ENCODE peak calls at places on chromosomes 13 and 19, in six cellular contexts. G is GM23338, N is HL-60, P is HepG2, E is transverse colon, W is K562. H is an unnamed sample.

GRCh38 chr13:92769064-92769463 is 457.5 kb upstream of the GPC6 start:
- DNase-seq in N (no peak), P (no peak), W (no peak), E (no peak), G (no peak), H (no peak)

GRCh38 chr13:65932587-65933239 is 1297.4 kb downstream of the PCDH9 start:
- DNase-seq in W (no peak), N (no peak), E (no peak), G (no peak), P (no peak), H (no peak)

GRCh38 chr13:85755123-85755522 is 44.1 kb downstream of the SLITRK6 start:
- DNase-seq in G (no peak), P (no peak), W (no peak), E (no peak), N (no peak), H (no peak)

GRCh38 chr19:30670011-30670329 is 297.8 kb downstream of the ZNF536 start:
- DNase-seq in G (peak; percentile 31), E (no peak), P (no peak), W (no peak), N (no peak), H (peak; percentile 43)

GRCh38 chr19:45591004-45591637 is 6.5 kb upstream of the OPA3 start:
- DNase-seq in P (peak; percentile 64), W (peak; percentile 88), N (peak; percentile 65), G (peak; percentile 88), E (peak; percentile 73), H (peak; percentile 85)

GRCh38 chr13:32142956-32143375 is 111.4 kb downstream of the FRY start:
- DNase-seq in N (peak; percentile 61), P (peak; percentile 98), G (peak; percentile 82), E (no peak), W (no peak), H (no peak)

GRCh38 chr13:89029062-89029461 is 1357.9 kb downstream of the SLITRK5 start:
- DNase-seq in E (no peak), N (no peak), W (no peak), P (no peak), G (no peak), H (no peak)

GRCh38 chr19:6671960-6672359 is 2.0 kb upstream of the TNFSF14 start:
- DNase-seq in W (no peak), G (no peak), N (peak; percentile 38), E (no peak), P (no peak), H (no peak)

GRCh38 chr19:45607071-45608029 is 5.3 kb upstream of the GPR4 start:
- DNase-seq in G (peak; percentile 96), W (peak; percentile 78), P (peak; percentile 60), N (peak; percentile 43), E (peak; percentile 77), H (no peak)

GRCh38 chr19:49786432-49786831 is 19.6 kb downstream of the AP2A1 start:
- DNase-seq in E (no peak), P (no peak), G (no peak), N (no peak), W (no peak), H (no peak)

GRCh38 chr19:38679839-38680238 is 32.4 kb downstream of the ACTN4 start:
- DNase-seq in G (no peak), N (no peak), E (no peak), P (no peak), W (no peak), H (no peak)

GRCh38 chr13:54536112-54536511 is 1507.5 kb downstream of the OLFM4 start:
- DNase-seq in G (peak; percentile 74), W (no peak), E (no peak), P (no peak), N (no peak), H (no peak)

GRCh38 chr19:14554382-14554812 is 17.5 kb downstream of the NDUFB7 start:
- DNase-seq in G (peak; percentile 55), N (no peak), E (peak; percentile 30), P (peak; percentile 76), W (no peak), H (no peak)

GRCh38 chr13:59771272-59771671 is 392.5 kb downstream of the DIAPH3 start:
- DNase-seq in N (no peak), E (no peak), G (peak; percentile 43), P (peak; percentile 4), W (peak; percentile 11), H (no peak)

GRCh38 chr13:91031508-91031907 is 316.0 kb upstream of the MIR17HG start:
- DNase-seq in W (no peak), P (no peak), G (peak; percentile 44), N (no peak), E (no peak), H (no peak)

GRCh38 chr19:33395561-33396550 is 22.3 kb downstream of the CEBPG start:
- DNase-seq in N (no peak), P (no peak), G (no peak), W (no peak), E (no peak), H (peak; percentile 73)

GRCh38 chr19:19214892-19215291 is 3.1 kb downstream of the NCAN start:
- DNase-seq in N (peak; percentile 23), W (peak; percentile 72), G (peak; percentile 85), P (peak; percentile 30), E (no peak), H (no peak)

GRCh38 chr13:93435651-93436050 is 209.0 kb downstream of the GPC6 start:
- DNase-seq in P (no peak), W (no peak), G (no peak), N (no peak), E (no peak), H (no peak)

GRCh38 chr19:57642396-57643046 is 9.6 kb downstream of the ZNF211 start:
- DNase-seq in E (no peak), N (no peak), P (no peak), W (no peak), G (no peak), H (no peak)

GRCh38 chr19:31838163-31838798 is 489.0 kb upstream of the TSHZ3 start:
- DNase-seq in P (no peak), N (no peak), G (no peak), W (no peak), E (no peak), H (no peak)

GRCh38 chr19:48290923-48291700 is 21.2 kb downstream of the ZNF114 start:
- DNase-seq in W (peak; percentile 80), P (no peak), G (peak; percentile 91), N (peak; percentile 45), E (peak; percentile 75), H (peak; percentile 97)

GRCh38 chr13:99104396-99104795 is 96.3 kb upstream of the UBAC2 start:
- DNase-seq in E (no peak), W (peak; percentile 32), P (no peak), N (no peak), G (no peak), H (no peak)

DNA sequence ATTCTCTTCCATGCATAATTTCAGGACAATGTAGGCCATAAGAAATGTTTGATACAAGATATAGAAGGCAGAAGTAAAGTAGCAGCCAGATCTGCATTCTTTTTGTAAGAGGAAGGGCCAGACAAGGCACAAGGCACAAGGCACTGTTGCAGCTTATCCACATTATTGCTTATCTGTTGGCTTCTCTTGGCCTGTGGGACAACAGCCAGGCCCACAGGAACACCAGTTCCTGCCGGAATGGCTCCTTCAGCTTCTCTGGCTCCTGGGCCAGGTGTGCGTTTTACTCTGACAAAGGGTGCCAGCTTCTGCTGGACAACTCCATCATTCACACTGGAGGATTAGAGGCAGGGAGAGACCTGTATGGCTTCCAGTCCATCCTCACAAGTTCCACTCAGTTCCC is 29.2 kb downstream of the GPR180 start:
- DNase-seq in P (no peak), G (no peak), N (no peak), E (no peak), W (no peak), H (no peak)
- H3K27ac ChIP-seq in P (no peak overlapping the region), G (no peak overlapping the region), N (no peak overlapping the region), E (no peak overlapping the region), W (no peak overlapping the region), H (no peak overlapping the region)

DNA sequence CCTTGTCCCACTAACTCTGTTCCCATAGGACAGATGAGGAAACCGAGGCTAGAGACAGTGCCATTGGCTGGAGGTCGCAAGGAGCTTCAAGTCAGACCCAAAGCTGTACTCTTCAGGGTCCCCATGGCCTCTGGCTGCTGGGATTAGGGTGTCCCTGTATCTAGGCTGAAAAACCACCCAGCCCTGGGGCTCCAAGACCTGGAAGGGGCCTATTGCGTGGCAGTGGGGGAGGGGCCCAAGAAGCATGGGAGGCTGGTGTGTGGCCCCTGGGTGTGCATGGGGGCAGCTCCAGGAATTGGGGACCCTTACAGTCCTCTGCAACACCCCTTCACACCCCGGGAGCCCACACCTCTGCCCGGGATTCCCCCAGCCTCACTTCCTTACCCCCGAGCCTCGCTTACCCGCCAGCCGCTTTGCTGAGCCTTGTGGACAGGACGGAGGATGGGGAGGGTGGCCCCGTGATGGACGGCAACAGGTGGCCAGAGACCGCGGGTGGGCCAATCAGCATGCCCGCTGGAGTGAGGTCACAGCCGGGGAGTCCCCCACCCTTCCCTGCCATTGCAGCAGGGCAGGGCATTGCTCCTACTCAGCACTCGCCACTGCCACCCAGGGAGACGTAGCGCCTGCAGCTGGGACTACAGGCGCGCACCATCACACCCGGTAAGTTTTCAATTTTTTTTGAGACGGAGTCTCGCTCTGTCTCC is at the start of gene JSRP1:
- DNase-seq in P (no peak), N (no peak), E (no peak), W (no peak), G (peak; percentile 56), H (peak; percentile 75)
- TF ChIP-seq POLR2AphosphoS5 in P (no peak), N (no peak), E (no peak), W (no peak), G (no peak), H (no peak)

DNA sequence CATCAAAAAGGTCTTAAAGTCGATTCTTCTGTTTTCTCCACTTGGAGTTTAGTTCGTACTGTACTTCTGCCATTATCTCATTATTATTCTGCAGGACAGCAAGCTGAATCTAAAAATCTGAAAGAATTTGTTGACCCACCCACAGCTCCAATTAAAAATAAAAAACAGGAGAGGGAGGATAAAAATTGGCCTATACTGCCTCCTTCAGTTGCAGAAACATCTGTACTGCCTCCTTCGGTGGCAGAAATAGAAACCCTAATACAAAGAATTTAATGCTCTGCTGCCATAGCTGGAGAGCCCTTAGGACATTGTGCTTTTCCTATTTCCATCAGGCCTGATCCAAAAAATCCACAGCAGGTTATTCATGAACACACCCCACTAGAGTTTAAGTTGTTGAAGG is 9.8 kb downstream of the ZNF350 start:
- DNase-seq in E (no peak), P (no peak), W (no peak), G (peak; percentile 28), N (no peak), H (no peak)
- TF ChIP-seq CTCF in E (no peak), P (no peak), W (peak; percentile 9), G (peak; percentile 49), N (no peak), H (no peak)

GRCh38 chr19:17469371-17470203 is 737 bp upstream of the SLC27A1 start:
- DNase-seq in G (peak; percentile 98), W (peak; percentile 98), N (peak; percentile 46), P (peak; percentile 87), E (peak; percentile 97), H (peak; percentile 94)

GRCh38 chr19:17467471-17468301 is 2.6 kb upstream of the SLC27A1 start:
- DNase-seq in N (no peak), P (no peak), E (no peak), G (no peak), W (no peak), H (no peak)

GRCh38 chr19:17468302-17469091 is 1.8 kb upstream of the SLC27A1 start:
- DNase-seq in W (no peak), N (no peak), G (peak; percentile 46), E (peak; percentile 38), P (no peak), H (peak; percentile 86)

GRCh38 chr19:17470204-17470841 is at the start of gene SLC27A1:
- DNase-seq in G (peak; percentile 100), N (peak; percentile 73), E (peak; percentile 98), W (peak; percentile 99), P (peak; percentile 98), H (peak; percentile 97)

DNA sequence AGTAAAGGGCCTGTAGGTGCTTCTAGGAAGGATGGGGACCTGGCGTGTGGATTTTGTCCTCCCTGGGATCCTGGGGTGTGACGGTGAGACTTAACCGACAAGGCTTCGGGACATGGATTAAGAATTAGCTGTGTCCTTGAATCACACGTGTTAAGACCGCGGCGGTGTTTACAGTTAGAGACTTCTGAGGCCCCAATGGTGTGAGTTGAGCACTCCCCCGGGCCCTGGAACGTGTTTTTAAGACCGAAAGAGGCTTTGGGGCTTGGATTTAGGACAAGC is 1.3 kb upstream of the SLC27A1 start:
- DNase-seq in W (no peak), G (no peak), N (no peak), E (no peak), P (no peak), H (no peak)
- H3K27ac ChIP-seq in W (peak overlapping the region; percentile 68), G (no peak overlapping the region), N (no peak overlapping the region), E (peak overlapping the region; percentile 88), P (peak overlapping the region; percentile 23), H (peak overlapping the region; percentile 87)